ENCODE peak calls at places on chromosome X, in ten cellular contexts. V is HCT116; L is fibroblast of lung; R is ascending aorta; K is naive thymus-derived CD4-positive, alpha-beta T cell; Y is hepatocyte; D is upper lobe of left lung; X is cardiac muscle cell; Z is PC-3; S is spleen. N is an unnamed sample.

GRCh38 chrX:81120270-81120935 is 81.3 kb downstream of the HMGN5 start:
- DNase-seq in V (no peak), L (no peak), R (no peak), K (no peak), Y (no peak), D (no peak), X (peak; percentile 36), Z (no peak), S (no peak), N (no peak)

GRCh38 chrX:23228950-23229448 is 105.7 kb upstream of the PTCHD1 start:
- DNase-seq in V (no peak), L (no peak), R (no peak), K (no peak), Y (no peak), D (no peak), X (peak; percentile 76), Z (no peak), S (no peak), N (no peak)

GRCh38 chrX:15816886-15817285 is 26.6 kb downstream of the ZRSR2 start:
- DNase-seq in V (no peak), L (peak; percentile 48), R (no peak), K (peak; percentile 43), Y (no peak), D (no peak), X (peak; percentile 74), Z (no peak), S (no peak), N (no peak)

GRCh38 chrX:53190363-53190960 is 34.5 kb downstream of the KDM5C start:
- DNase-seq in V (no peak), L (no peak), R (no peak), K (no peak), Y (peak; percentile 26), D (no peak), X (peak; percentile 32), Z (no peak), S (no peak), N (no peak)

GRCh38 chrX:34900691-34901090 is 41.9 kb upstream of the FAM47B start:
- DNase-seq in V (no peak), L (peak; percentile 31), R (no peak), K (no peak), Y (no peak), D (no peak), X (no peak), Z (no peak), S (no peak), N (no peak)

GRCh38 chrX:150730719-150731118 is 37.5 kb downstream of the MTMR1 start:
- DNase-seq in V (no peak), L (peak; percentile 52), R (no peak), K (no peak), Y (no peak), D (no peak), X (no peak), Z (no peak), S (no peak), N (no peak)

GRCh38 chrX:29229802-29230201 is 642.6 kb downstream of the IL1RAPL1 start:
- DNase-seq in V (no peak), L (peak; percentile 61), R (no peak), K (no peak), Y (no peak), D (no peak), X (no peak), Z (peak; percentile 78), S (no peak), N (peak; percentile 35)

GRCh38 chrX:122934131-122934530 is 249.9 kb upstream of the GRIA3 start:
- DNase-seq in V (no peak), L (no peak), R (no peak), K (no peak), Y (no peak), D (no peak), X (no peak), Z (no peak), S (no peak), N (no peak)

GRCh38 chrX:129842510-129843208 is 1.0 kb downstream of the ZDHHC9 start:
- DNase-seq in V (no peak), L (peak; percentile 55), R (no peak), K (no peak), Y (peak; percentile 58), D (no peak), X (peak; percentile 5), Z (peak; percentile 55), S (peak; percentile 77), N (peak; percentile 17)

GRCh38 chrX:8323356-8323755 is 141.3 kb upstream of the VCX3B start:
- DNase-seq in V (no peak), L (no peak), R (no peak), K (no peak), Y (no peak), D (no peak), X (no peak), Z (peak; percentile 24), S (no peak), N (no peak)

GRCh38 chrX:148536961-148537360 is 36.5 kb downstream of the AFF2 start:
- DNase-seq in V (no peak), L (peak; percentile 52), R (no peak), K (no peak), Y (no peak), D (no peak), X (no peak), Z (no peak), S (no peak), N (no peak)
- H3K4me1 ChIP-seq in V (no peaks in the 10 kb centered on the region), L (no peaks in the 10 kb centered on the region), R (no peaks in the 10 kb centered on the region), K (no peaks in the 10 kb centered on the region), Y (no peaks in the 10 kb centered on the region), D (no peaks in the 10 kb centered on the region), X (no peaks in the 10 kb centered on the region), Z (no peaks in the 10 kb centered on the region), S (peaks cover 8% of the 10 kb centered on the region), N (no peaks in the 10 kb centered on the region)

GRCh38 chrX:39815621-39816020 is 282.1 kb downstream of the BCOR start:
- DNase-seq in V (no peak), L (peak; percentile 24), R (no peak), K (no peak), Y (no peak), D (no peak), X (no peak), Z (peak; percentile 59), S (no peak), N (no peak)

GRCh38 chrX:39818071-39818470 is 279.7 kb downstream of the BCOR start:
- DNase-seq in V (no peak), L (no peak), R (peak; percentile 80), K (no peak), Y (peak; percentile 45), D (no peak), X (no peak), Z (no peak), S (peak; percentile 34), N (no peak)

GRCh38 chrX:39814391-39814790 is 283.4 kb downstream of the BCOR start:
- DNase-seq in V (peak; percentile 15), L (no peak), R (no peak), K (peak; percentile 27), Y (peak; percentile 39), D (no peak), X (no peak), Z (peak; percentile 38), S (peak; percentile 18), N (no peak)

GRCh38 chrX:39818750-39819149 is 279.0 kb downstream of the BCOR start:
- DNase-seq in V (no peak), L (no peak), R (no peak), K (no peak), Y (no peak), D (no peak), X (no peak), Z (no peak), S (no peak), N (no peak)

GRCh38 chrX:39816871-39817731 is 280.7 kb downstream of the BCOR start:
- DNase-seq in V (no peak), L (peak; percentile 49), R (no peak), K (no peak), Y (peak; percentile 41), D (no peak), X (no peak), Z (no peak), S (peak; percentile 59), N (no peak)
- H3K4me3 ChIP-seq in V (no peak overlapping the region), L (no peak overlapping the region), R (no peak overlapping the region), K (no peak overlapping the region), Y (no peak overlapping the region), D (no peak overlapping the region), X (no peak overlapping the region), Z (no peak overlapping the region), S (no peak overlapping the region), N (no peak overlapping the region)

GRCh38 chrX:153881281-153881680 is 4.7 kb downstream of the L1CAM start:
- DNase-seq in V (no peak), L (no peak), R (no peak), K (no peak), Y (no peak), D (no peak), X (no peak), Z (no peak), S (no peak), N (no peak)

GRCh38 chrX:153883163-153883843 is 2.7 kb downstream of the L1CAM start:
- DNase-seq in V (no peak), L (no peak), R (no peak), K (no peak), Y (no peak), D (no peak), X (no peak), Z (no peak), S (no peak), N (no peak)

GRCh38 chrX:153880440-153880815 is 5.5 kb downstream of the L1CAM start:
- DNase-seq in V (no peak), L (no peak), R (no peak), K (no peak), Y (no peak), D (no peak), X (no peak), Z (no peak), S (peak; percentile 44), N (no peak)

GRCh38 chrX:153882557-153882956 is 3.4 kb downstream of the L1CAM start:
- DNase-seq in V (no peak), L (no peak), R (no peak), K (no peak), Y (no peak), D (no peak), X (no peak), Z (no peak), S (no peak), N (no peak)

DNA sequence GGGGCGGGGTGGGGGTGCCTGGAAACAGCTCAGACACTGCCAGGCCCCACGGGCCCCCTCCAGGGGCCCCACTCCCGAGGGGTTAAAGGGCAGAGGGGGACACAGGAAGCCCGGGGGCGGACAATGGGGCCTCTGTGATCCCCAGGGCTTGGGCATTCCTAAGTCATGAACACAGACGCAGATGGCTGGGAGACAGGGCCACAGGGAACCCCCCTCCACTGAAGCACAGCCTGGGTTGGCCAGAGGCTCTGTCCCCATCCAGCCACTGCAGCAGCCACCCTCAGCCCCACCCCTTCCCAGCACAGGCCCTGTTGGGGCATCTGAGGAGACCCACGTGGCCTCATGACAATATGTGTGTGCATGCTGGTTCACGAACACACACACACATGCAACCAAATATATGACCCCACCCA is 3.9 kb downstream of the L1CAM start:
- DNase-seq in V (no peak), L (no peak), R (no peak), K (no peak), Y (no peak), D (no peak), X (no peak), Z (no peak), S (no peak), N (peak; percentile 50)
- H3K4me1 ChIP-seq in V (peaks cover 37% of the 10 kb centered on the region), L (no peaks in the 10 kb centered on the region), R (no peaks in the 10 kb centered on the region), K (no peaks in the 10 kb centered on the region), Y (no peaks in the 10 kb centered on the region), D (no peaks in the 10 kb centered on the region), X (no peaks in the 10 kb centered on the region), Z (peaks cover 9% of the 10 kb centered on the region), S (peaks cover 16% of the 10 kb centered on the region), N (peaks cover 31% of the 10 kb centered on the region)

DNA sequence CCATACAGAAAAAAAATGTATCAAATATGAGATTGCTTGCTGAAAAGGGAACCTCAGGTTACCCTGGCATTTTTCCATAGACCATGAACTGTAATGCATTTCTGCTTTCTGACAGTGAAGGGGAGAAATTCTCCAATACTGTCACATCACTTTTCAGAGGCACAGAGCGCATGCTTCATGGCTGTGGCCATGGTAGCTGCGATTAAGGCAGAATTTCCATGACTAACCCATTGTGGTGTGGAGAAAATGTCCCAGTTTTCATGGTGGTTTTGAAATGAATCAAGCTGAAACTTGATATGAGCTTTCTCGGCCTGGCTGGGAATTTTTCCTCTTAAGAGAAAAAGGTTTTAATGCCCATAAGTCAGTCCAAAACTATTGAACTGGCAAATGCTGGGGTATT is 39.5 kb upstream of the MAP3K15 start:
- DNase-seq in V (no peak), L (peak; percentile 88), R (no peak), K (no peak), Y (no peak), D (no peak), X (no peak), Z (peak; percentile 8), S (no peak), N (peak; percentile 45)
- H3K4me3 ChIP-seq in V (no peak overlapping the region), L (no peak overlapping the region), R (no peak overlapping the region), K (no peak overlapping the region), Y (no peak overlapping the region), D (no peak overlapping the region), X (no peak overlapping the region), Z (no peak overlapping the region), S (no peak overlapping the region), N (no peak overlapping the region)

N was measured in mammary epithelial cell.